ENCODE peak calls at places on chromosomes 12 and 14, in four cellular contexts. R, M, Y and B are unnamed samples.
A peak's percentile ranks its signal among the peaks of the same experiment; 100 is the strongest.

GRCh38 chr12:56839489-56840442 is 76.6 kb downstream of the HSD17B6 start:
- DNase-seq in Y (peak; percentile 94), R (peak; percentile 33), M (peak; percentile 12), B (peak; percentile 53)

GRCh38 chr14:93619176-93619793 is 169.0 kb downstream of the PRIMA1 start:
- DNase-seq in R (no peak), Y (peak; percentile 72), M (no peak), B (peak; percentile 39)

GRCh38 chr14:20455355-20456300 is 602 bp downstream of the APEX1 start:
- DNase-seq in M (no peak), Y (no peak), R (no peak), B (peak; percentile 65)

GRCh38 chr12:55624056-55624455 is 12.6 kb upstream of the OR10P1 start:
- DNase-seq in R (no peak), Y (no peak), M (no peak), B (no peak)

GRCh38 chr12:95802482-95803264 is 12.1 kb upstream of the NTN4 start:
- DNase-seq in R (no peak), M (no peak), Y (no peak), B (no peak)

GRCh38 chr12:66132408-66132807 is 1.9 kb upstream of the LLPH start:
- DNase-seq in R (no peak), Y (peak; percentile 76), M (no peak), B (peak; percentile 16)

GRCh38 chr14:59090572-59090971 is 97.9 kb upstream of the DAAM1 start:
- DNase-seq in Y (no peak), R (no peak), M (no peak), B (no peak)

GRCh38 chr12:128798543-128799341 is 25.0 kb downstream of the SLC15A4 start:
- DNase-seq in M (no peak), Y (no peak), R (no peak), B (no peak)

GRCh38 chr14:77301103-77301502 is 19.6 kb downstream of the POMT2 start:
- DNase-seq in M (peak; percentile 43), Y (peak; percentile 97), R (peak; percentile 56), B (peak; percentile 84)

GRCh38 chr12:91732086-91732485 is 413.6 kb downstream of the BTG1 start:
- DNase-seq in M (no peak), R (no peak), Y (no peak), B (no peak)

GRCh38 chr14:100605706-100606686 is 18.8 kb upstream of the BEGAIN start:
- DNase-seq in M (no peak), R (peak; percentile 0), Y (peak; percentile 47), B (peak; percentile 60)